ENCODE peak calls at places on chromosome 12, in six cellular contexts. One of them, this sample, is unnamed.
A peak's percentile ranks its signal among the peaks of the same experiment; 100 is the strongest.

GRCh38 chr12:91785655-91786489 is 359.8 kb downstream of the BTG1 start:
- DNase-seq in K562: no peak
- DNase-seq in endothelial cell of umbilical vein: no peak
- DNase-seq in HepG2: no peak
- DNase-seq in GM12878: no peak
- DNase-seq in A549: no peak
- DNase-seq in this sample: no peak

GRCh38 chr12:85920324-85920947 is 46.3 kb downstream of the NTS start:
- DNase-seq in endothelial cell of umbilical vein: peak; percentile 53
- DNase-seq in K562: peak; percentile 7
- DNase-seq in A549: peak; percentile 37
- DNase-seq in GM12878: no peak
- DNase-seq in HepG2: peak; percentile 12
- DNase-seq in this sample: peak; percentile 42

GRCh38 chr12:2323538-2324261 is 270.9 kb downstream of the CACNA1C start:
- DNase-seq in endothelial cell of umbilical vein: no peak
- DNase-seq in K562: no peak
- DNase-seq in HepG2: no peak
- DNase-seq in GM12878: no peak
- DNase-seq in A549: no peak
- DNase-seq in this sample: peak; percentile 16

GRCh38 chr12:5588231-5588995 is 156.5 kb downstream of the NTF3 start:
- DNase-seq in HepG2: no peak
- DNase-seq in GM12878: no peak
- DNase-seq in endothelial cell of umbilical vein: no peak
- DNase-seq in A549: no peak
- DNase-seq in K562: no peak
- DNase-seq in this sample: peak; percentile 1

GRCh38 chr12:121494093-121494787 is 86.6 kb downstream of the KDM2B start:
- DNase-seq in K562: peak; percentile 78
- DNase-seq in endothelial cell of umbilical vein: peak; percentile 31
- DNase-seq in HepG2: no peak
- DNase-seq in GM12878: no peak
- DNase-seq in A549: peak; percentile 49
- DNase-seq in this sample: peak; percentile 72

GRCh38 chr12:2268478-2269286 is 215.9 kb downstream of the CACNA1C start:
- DNase-seq in GM12878: no peak
- DNase-seq in A549: no peak
- DNase-seq in HepG2: no peak
- DNase-seq in K562: no peak
- DNase-seq in endothelial cell of umbilical vein: no peak
- DNase-seq in this sample: no peak

GRCh38 chr12:69901141-69901900 is 76.3 kb downstream of the MYRFL start:
- DNase-seq in A549: no peak
- DNase-seq in K562: no peak
- DNase-seq in GM12878: no peak
- DNase-seq in endothelial cell of umbilical vein: peak; percentile 67
- DNase-seq in HepG2: no peak
- DNase-seq in this sample: no peak

GRCh38 chr12:94362653-94363052 is 97.0 kb downstream of the CEP83 start:
- DNase-seq in K562: no peak
- DNase-seq in GM12878: no peak
- DNase-seq in endothelial cell of umbilical vein: no peak
- DNase-seq in A549: no peak
- DNase-seq in HepG2: no peak
- DNase-seq in this sample: no peak

GRCh38 chr12:4214912-4215861 is 58.4 kb upstream of the CCND2 start:
- DNase-seq in K562: no peak
- DNase-seq in HepG2: no peak
- DNase-seq in endothelial cell of umbilical vein: no peak
- DNase-seq in GM12878: peak; percentile 89
- DNase-seq in A549: no peak
- DNase-seq in this sample: peak; percentile 93

GRCh38 chr12:101969-102878 is 35.7 kb downstream of the IQSEC3 start:
- DNase-seq in endothelial cell of umbilical vein: no peak
- DNase-seq in GM12878: no peak
- DNase-seq in K562: peak; percentile 78
- DNase-seq in HepG2: no peak
- DNase-seq in A549: peak; percentile 30
- DNase-seq in this sample: no peak

GRCh38 chr12:104969328-104969727 is 11.2 kb upstream of the SLC41A2 start:
- DNase-seq in endothelial cell of umbilical vein: no peak
- DNase-seq in HepG2: no peak
- DNase-seq in K562: no peak
- DNase-seq in A549: no peak
- DNase-seq in GM12878: no peak
- DNase-seq in this sample: no peak

GRCh38 chr12:121259074-121259473 is 37.4 kb downstream of the CAMKK2 start:
- DNase-seq in endothelial cell of umbilical vein: no peak
- DNase-seq in A549: no peak
- DNase-seq in GM12878: no peak
- DNase-seq in HepG2: no peak
- DNase-seq in K562: no peak
- DNase-seq in this sample: no peak

GRCh38 chr12:3604750-3605638 is 114.0 kb downstream of the PRMT8 start:
- DNase-seq in HepG2: no peak
- DNase-seq in GM12878: no peak
- DNase-seq in endothelial cell of umbilical vein: peak; percentile 41
- DNase-seq in A549: no peak
- DNase-seq in K562: no peak
- DNase-seq in this sample: peak; percentile 8

GRCh38 chr12:104990950-104991349 is 4.8 kb downstream of the NOPCHAP1 start:
- DNase-seq in K562: no peak
- DNase-seq in HepG2: no peak
- DNase-seq in endothelial cell of umbilical vein: no peak
- DNase-seq in A549: no peak
- DNase-seq in GM12878: no peak
- DNase-seq in this sample: no peak

GRCh38 chr12:51814311-51815088 is 34.0 kb downstream of the FIGNL2 start:
- DNase-seq in endothelial cell of umbilical vein: peak; percentile 72
- DNase-seq in K562: peak; percentile 60
- DNase-seq in A549: peak; percentile 82
- DNase-seq in HepG2: peak; percentile 62
- DNase-seq in GM12878: no peak
- DNase-seq in this sample: peak; percentile 59

GRCh38 chr12:120540445-120540844 is 6.3 kb downstream of the RNF10 start:
- DNase-seq in endothelial cell of umbilical vein: peak; percentile 87
- DNase-seq in A549: no peak
- DNase-seq in HepG2: no peak
- DNase-seq in GM12878: no peak
- DNase-seq in K562: peak; percentile 78
- DNase-seq in this sample: peak; percentile 49

GRCh38 chr12:116524964-116525379 is 34.2 kb upstream of the MAP1LC3B2 start:
- DNase-seq in endothelial cell of umbilical vein: no peak
- DNase-seq in GM12878: no peak
- DNase-seq in K562: no peak
- DNase-seq in HepG2: no peak
- DNase-seq in A549: peak; percentile 77
- DNase-seq in this sample: peak; percentile 31
- TF ChIP-seq MYC in endothelial cell of umbilical vein: no peak
- TF ChIP-seq MYC in GM12878: no peak
- TF ChIP-seq MYC in K562: no peak
- TF ChIP-seq MYC in HepG2: no peak
- TF ChIP-seq MYC in A549: no peak
- TF ChIP-seq MYC in this sample: no peak

GRCh38 chr12:62268956-62269355 is 8.8 kb downstream of the USP15 start:
- DNase-seq in endothelial cell of umbilical vein: peak; percentile 39
- DNase-seq in K562: no peak
- DNase-seq in HepG2: no peak
- DNase-seq in GM12878: no peak
- DNase-seq in A549: peak; percentile 11
- DNase-seq in this sample: no peak
- TF ChIP-seq MAX in endothelial cell of umbilical vein: no peak
- TF ChIP-seq MAX in K562: no peak
- TF ChIP-seq MAX in HepG2: no peak
- TF ChIP-seq MAX in GM12878: no peak
- TF ChIP-seq MAX in A549: no peak
- TF ChIP-seq MAX in this sample: no peak

GRCh38 chr12:68785823-68786222 is 22.2 kb upstream of the MDM2 start:
- DNase-seq in HepG2: peak; percentile 36
- DNase-seq in endothelial cell of umbilical vein: no peak
- DNase-seq in K562: no peak
- DNase-seq in A549: no peak
- DNase-seq in GM12878: no peak
- DNase-seq in this sample: no peak

GRCh38 chr12:68789144-68789878 is 18.7 kb upstream of the MDM2 start:
- DNase-seq in GM12878: no peak
- DNase-seq in HepG2: peak; percentile 95
- DNase-seq in endothelial cell of umbilical vein: no peak
- DNase-seq in K562: no peak
- DNase-seq in A549: no peak
- DNase-seq in this sample: no peak

GRCh38 chr12:68785358-68785757 is 22.6 kb upstream of the MDM2 start:
- DNase-seq in K562: no peak
- DNase-seq in GM12878: no peak
- DNase-seq in HepG2: no peak
- DNase-seq in endothelial cell of umbilical vein: no peak
- DNase-seq in A549: no peak
- DNase-seq in this sample: peak; percentile 31

GRCh38 chr12:68788554-68789143 is 19.3 kb upstream of the MDM2 start:
- DNase-seq in HepG2: no peak
- DNase-seq in GM12878: no peak
- DNase-seq in A549: no peak
- DNase-seq in K562: no peak
- DNase-seq in endothelial cell of umbilical vein: no peak
- DNase-seq in this sample: no peak

GRCh38 chr12:68786929-68787328 is 21.0 kb upstream of the MDM2 start:
- DNase-seq in K562: no peak
- DNase-seq in HepG2: peak; percentile 56
- DNase-seq in A549: no peak
- DNase-seq in GM12878: no peak
- DNase-seq in endothelial cell of umbilical vein: no peak
- DNase-seq in this sample: peak; percentile 65
- TF ChIP-seq CTCF in K562: peak; percentile 20
- TF ChIP-seq CTCF in HepG2: peak; percentile 39
- TF ChIP-seq CTCF in A549: no peak
- TF ChIP-seq CTCF in GM12878: no peak
- TF ChIP-seq CTCF in endothelial cell of umbilical vein: no peak
- TF ChIP-seq CTCF in this sample: peak; percentile 20

GRCh38 chr12:50089730-50090129 is 4.6 kb downstream of the SMARCD1 start:
- DNase-seq in GM12878: no peak
- DNase-seq in HepG2: no peak
- DNase-seq in K562: no peak
- DNase-seq in endothelial cell of umbilical vein: no peak
- DNase-seq in A549: no peak
- DNase-seq in this sample: no peak

GRCh38 chr12:50090391-50090790 is 5.2 kb downstream of the SMARCD1 start:
- DNase-seq in HepG2: no peak
- DNase-seq in K562: no peak
- DNase-seq in endothelial cell of umbilical vein: no peak
- DNase-seq in A549: no peak
- DNase-seq in GM12878: no peak
- DNase-seq in this sample: no peak

GRCh38 chr12:50087159-50087558 is 2.0 kb downstream of the SMARCD1 start:
- DNase-seq in endothelial cell of umbilical vein: no peak
- DNase-seq in K562: no peak
- DNase-seq in GM12878: no peak
- DNase-seq in HepG2: no peak
- DNase-seq in A549: no peak
- DNase-seq in this sample: no peak

GRCh38 chr12:50087995-50088394 is 2.9 kb downstream of the SMARCD1 start:
- DNase-seq in A549: no peak
- DNase-seq in GM12878: no peak
- DNase-seq in endothelial cell of umbilical vein: peak; percentile 87
- DNase-seq in HepG2: peak; percentile 70
- DNase-seq in K562: no peak
- DNase-seq in this sample: no peak

GRCh38 chr12:50088577-50089335 is 3.6 kb downstream of the SMARCD1 start:
- DNase-seq in K562: peak; percentile 61
- DNase-seq in HepG2: peak; percentile 68
- DNase-seq in endothelial cell of umbilical vein: peak; percentile 59
- DNase-seq in GM12878: peak; percentile 37
- DNase-seq in A549: peak; percentile 80
- DNase-seq in this sample: peak; percentile 67
- TF ChIP-seq MYC in K562: no peak
- TF ChIP-seq MYC in HepG2: no peak
- TF ChIP-seq MYC in endothelial cell of umbilical vein: no peak
- TF ChIP-seq MYC in GM12878: no peak
- TF ChIP-seq MYC in A549: no peak
- TF ChIP-seq MYC in this sample: no peak

GRCh38 chr12:111446044-111446581 is 40.4 kb downstream of the SH2B3 start:
- DNase-seq in GM12878: no peak
- DNase-seq in K562: no peak
- DNase-seq in HepG2: no peak
- DNase-seq in A549: no peak
- DNase-seq in endothelial cell of umbilical vein: peak; percentile 97
- DNase-seq in this sample: peak; percentile 8
- TF ChIP-seq MAX in GM12878: no peak
- TF ChIP-seq MAX in K562: no peak
- TF ChIP-seq MAX in HepG2: no peak
- TF ChIP-seq MAX in A549: no peak
- TF ChIP-seq MAX in endothelial cell of umbilical vein: no peak
- TF ChIP-seq MAX in this sample: no peak

GRCh38 chr12:83434600-83434999 is 747.9 kb downstream of the TMTC2 start:
- DNase-seq in K562: no peak
- DNase-seq in A549: no peak
- DNase-seq in endothelial cell of umbilical vein: no peak
- DNase-seq in GM12878: no peak
- DNase-seq in HepG2: no peak
- DNase-seq in this sample: peak; percentile 29
- TF ChIP-seq CTCF in K562: no peak
- TF ChIP-seq CTCF in A549: no peak
- TF ChIP-seq CTCF in endothelial cell of umbilical vein: no peak
- TF ChIP-seq CTCF in GM12878: no peak
- TF ChIP-seq CTCF in HepG2: no peak
- TF ChIP-seq CTCF in this sample: no peak

GRCh38 chr12:68806488-68807237 is 1.3 kb upstream of the MDM2 start:
- DNase-seq in GM12878: no peak
- DNase-seq in HepG2: no peak
- DNase-seq in A549: no peak
- DNase-seq in K562: no peak
- DNase-seq in endothelial cell of umbilical vein: no peak
- DNase-seq in this sample: peak; percentile 43
- TF ChIP-seq MYC in GM12878: no peak
- TF ChIP-seq MYC in HepG2: no peak
- TF ChIP-seq MYC in A549: no peak
- TF ChIP-seq MYC in K562: no peak
- TF ChIP-seq MYC in endothelial cell of umbilical vein: no peak
- TF ChIP-seq MYC in this sample: no peak

GRCh38 chr12:52837781-52838736 is 3.9 kb upstream of the KRT79 start:
- DNase-seq in A549: no peak
- DNase-seq in GM12878: no peak
- DNase-seq in HepG2: no peak
- DNase-seq in K562: no peak
- DNase-seq in endothelial cell of umbilical vein: no peak
- DNase-seq in this sample: peak; percentile 69
- TF ChIP-seq MAX in A549: no peak
- TF ChIP-seq MAX in GM12878: no peak
- TF ChIP-seq MAX in HepG2: no peak
- TF ChIP-seq MAX in K562: no peak
- TF ChIP-seq MAX in endothelial cell of umbilical vein: no peak
- TF ChIP-seq MAX in this sample: no peak

This sample was measured in NB4.